ENCODE peak calls at places on chromosomes 1 and 21, in nine cellular contexts. F, E, Q, P, R, I, V, Z and D are unnamed samples.

GRCh38 chr1:167683641-167684502 is 37.9 kb upstream of the MPZL1 start:
- DNase-seq in F (no peak), E (no peak), Q (no peak), P (no peak), R (peak; percentile 72), I (no peak), V (no peak), Z (no peak), D (no peak)

GRCh38 chr1:14954210-14954609 is 199.3 kb upstream of the TMEM51 start:
- DNase-seq in F (no peak), E (no peak), Q (no peak), P (no peak), R (peak; percentile 89), I (no peak), V (no peak), Z (no peak), D (peak; percentile 88)

GRCh38 chr1:207404849-207405525 is 49.1 kb upstream of the CR2 start:
- DNase-seq in F (peak; percentile 65), E (no peak), Q (peak; percentile 49), P (no peak), R (peak; percentile 72), I (no peak), V (no peak), Z (peak; percentile 78), D (peak; percentile 61)

GRCh38 chr21:26007911-26008579 is 162.5 kb downstream of the APP start:
- DNase-seq in F (no peak), E (no peak), Q (peak; percentile 71), P (no peak), R (peak; percentile 12), I (no peak), V (no peak), Z (no peak), D (peak; percentile 44)

GRCh38 chr1:213956295-213956770 is 31.4 kb upstream of the PROX1 start:
- DNase-seq in F (no peak), E (no peak), Q (no peak), P (no peak), R (no peak), I (no peak), V (no peak), Z (no peak), D (no peak)

GRCh38 chr1:94106716-94107115 is 14.2 kb downstream of the ABCA4 start:
- DNase-seq in F (no peak), E (no peak), Q (no peak), P (no peak), R (peak; percentile 44), I (no peak), V (no peak), Z (no peak), D (no peak)

GRCh38 chr1:29906927-29907326 is 670.6 kb downstream of the PTPRU start:
- DNase-seq in F (no peak), E (no peak), Q (no peak), P (no peak), R (no peak), I (no peak), V (no peak), Z (no peak), D (no peak)

GRCh38 chr1:170568197-170568596 is 36.2 kb downstream of the GORAB start:
- DNase-seq in F (no peak), E (no peak), Q (no peak), P (no peak), R (no peak), I (no peak), V (no peak), Z (no peak), D (no peak)

GRCh38 chr21:35648512-35648911 is 411.8 kb downstream of the SETD4 start:
- DNase-seq in F (no peak), E (no peak), Q (peak; percentile 76), P (no peak), R (no peak), I (no peak), V (no peak), Z (no peak), D (no peak)

GRCh38 chr1:93625582-93626327 is 55.9 kb downstream of the BCAR3 start:
- DNase-seq in F (no peak), E (no peak), Q (no peak), P (no peak), R (peak; percentile 99), I (no peak), V (no peak), Z (no peak), D (no peak)

GRCh38 chr1:69312055-69312732 is 255.5 kb upstream of the LRRC7 start:
- DNase-seq in F (no peak), E (no peak), Q (no peak), P (no peak), R (no peak), I (no peak), V (no peak), Z (no peak), D (no peak)

GRCh38 chr1:18094096-18094495 is 13.5 kb upstream of the IGSF21 start:
- DNase-seq in F (no peak), E (no peak), Q (no peak), P (no peak), R (no peak), I (no peak), V (no peak), Z (no peak), D (no peak)

GRCh38 chr21:36491191-36491916 is 11.4 kb upstream of the CLDN14 start:
- DNase-seq in F (no peak), E (no peak), Q (peak; percentile 30), P (no peak), R (peak; percentile 72), I (no peak), V (no peak), Z (no peak), D (no peak)

GRCh38 chr1:153928776-153929432 is 6.1 kb upstream of the GATAD2B start:
- DNase-seq in F (no peak), E (no peak), Q (peak; percentile 83), P (no peak), R (peak; percentile 68), I (no peak), V (no peak), Z (no peak), D (peak; percentile 87)

GRCh38 chr21:18417361-18417760 is 13.8 kb upstream of the TMPRSS15 start:
- DNase-seq in F (no peak), E (no peak), Q (no peak), P (no peak), R (no peak), I (no peak), V (no peak), Z (no peak), D (no peak)

GRCh38 chr1:238409947-238410346 is 519.2 kb upstream of the ZP4 start:
- DNase-seq in F (no peak), E (no peak), Q (no peak), P (no peak), R (peak; percentile 31), I (no peak), V (no peak), Z (no peak), D (no peak)

GRCh38 chr21:45064091-45064490 is 10.3 kb upstream of the ADARB1 start:
- DNase-seq in F (no peak), E (no peak), Q (no peak), P (no peak), R (no peak), I (no peak), V (no peak), Z (no peak), D (no peak)

GRCh38 chr1:46202975-46203737 is at the start of gene LURAP1:
- DNase-seq in F (peak; percentile 70), E (no peak), Q (peak; percentile 17), P (no peak), R (peak; percentile 76), I (no peak), V (peak; percentile 18), Z (peak; percentile 81), D (peak; percentile 95)

GRCh38 chr1:19160831-19161230 is 49.2 kb downstream of the UBR4 start:
- DNase-seq in F (no peak), E (no peak), Q (no peak), P (no peak), R (no peak), I (no peak), V (no peak), Z (no peak), D (no peak)

GRCh38 chr1:32900956-32901822 is at the start of gene TMEM54:
- DNase-seq in F (peak; percentile 71), E (no peak), Q (peak; percentile 42), P (no peak), R (peak; percentile 54), I (no peak), V (no peak), Z (peak; percentile 69), D (peak; percentile 97)

GRCh38 chr21:46325073-46325912 is 1.3 kb downstream of the PCNT start:
- DNase-seq in F (peak; percentile 71), E (no peak), Q (peak; percentile 45), P (no peak), R (peak; percentile 61), I (no peak), V (peak; percentile 7), Z (peak; percentile 89), D (peak; percentile 91)

GRCh38 chr1:107474877-107475612 is 334.2 kb downstream of the NTNG1 start:
- DNase-seq in F (no peak), E (no peak), Q (no peak), P (no peak), R (no peak), I (no peak), V (no peak), Z (no peak), D (no peak)

GRCh38 chr1:24898909-24899439 is 31.1 kb downstream of the RUNX3 start:
- DNase-seq in F (no peak), E (no peak), Q (no peak), P (no peak), R (no peak), I (peak; percentile 14), V (no peak), Z (no peak), D (peak; percentile 73)

GRCh38 chr1:25675729-25676476 is 59.3 kb downstream of the MAN1C1 start:
- DNase-seq in F (no peak), E (peak; percentile 26), Q (peak; percentile 55), P (peak; percentile 93), R (no peak), I (peak; percentile 39), V (peak; percentile 64), Z (no peak), D (no peak)

GRCh38 chr21:43936186-43936967 is 71.4 kb downstream of the AGPAT3 start:
- DNase-seq in F (no peak), E (no peak), Q (no peak), P (no peak), R (no peak), I (no peak), V (no peak), Z (no peak), D (no peak)

GRCh38 chr1:197980457-197980856 is 63.3 kb downstream of the LHX9 start:
- DNase-seq in F (no peak), E (no peak), Q (no peak), P (no peak), R (no peak), I (no peak), V (no peak), Z (no peak), D (no peak)

GRCh38 chr1:11000526-11000925 is 11.9 kb upstream of the TARDBP start:
- DNase-seq in F (no peak), E (no peak), Q (no peak), P (no peak), R (no peak), I (no peak), V (no peak), Z (no peak), D (no peak)

GRCh38 chr1:45508295-45509151 is 8.4 kb downstream of the MMACHC start:
- DNase-seq in F (no peak), E (no peak), Q (no peak), P (no peak), R (peak; percentile 29), I (no peak), V (no peak), Z (no peak), D (no peak)

GRCh38 chr1:13828454-13829151 is 128.6 kb downstream of the PRDM2 start:
- DNase-seq in F (peak; percentile 72), E (no peak), Q (no peak), P (no peak), R (no peak), I (no peak), V (no peak), Z (peak; percentile 64), D (no peak)

GRCh38 chr21:29638761-29639327 is 301.0 kb downstream of the GRIK1 start:
- DNase-seq in F (no peak), E (no peak), Q (no peak), P (no peak), R (no peak), I (no peak), V (no peak), Z (no peak), D (no peak)

GRCh38 chr21:45086342-45086958 is 12.1 kb downstream of the ADARB1 start:
- DNase-seq in F (no peak), E (no peak), Q (no peak), P (no peak), R (no peak), I (no peak), V (no peak), Z (no peak), D (no peak)